ENCODE peak calls at places on chromosome 2, in eight cellular contexts. Y is brain microvascular endothelial cell; G is epithelial cell of esophagus; U is fibroblast of lung; Z is kidney; A is GM23338; L is Panc1; V is activated CD8-positive, alpha-beta T cell treated with anti-CD3 and anti-CD28 coated beads for 36 hours. H is an unnamed sample.

GRCh38 chr2:43193996-43194869 is 32.2 kb downstream of the ZFP36L2 start:
- DNase-seq in Y (no peak), G (no peak), U (no peak), Z (no peak), A (no peak), L (no peak), V (no peak), H (no peak)

GRCh38 chr2:8456149-8457091 is 225.4 kb upstream of the ID2 start:
- DNase-seq in Y (no peak), G (no peak), U (no peak), Z (no peak), A (peak), L (no peak), V (peak), H (no peak)

GRCh38 chr2:63698825-63699548 is 110.2 kb downstream of the MDH1 start:
- DNase-seq in Y (peak), G (peak), U (peak), Z (peak), A (peak), L (peak), V (no peak), H (no peak)

GRCh38 chr2:238558456-238559099 is 131.9 kb downstream of the ASB1 start:
- DNase-seq in Y (no peak), G (no peak), U (no peak), Z (peak), A (no peak), L (no peak), V (no peak), H (no peak)

GRCh38 chr2:42171396-42171971 is 2.3 kb downstream of the EML4 start:
- DNase-seq in Y (no peak), G (no peak), U (peak), Z (no peak), A (peak), L (no peak), V (no peak), H (no peak)

GRCh38 chr2:230870544-230871360 is 6.0 kb downstream of the ITM2C start:
- DNase-seq in Y (no peak), G (no peak), U (peak), Z (no peak), A (no peak), L (no peak), V (no peak), H (no peak)

GRCh38 chr2:20623241-20623640 is 27.7 kb downstream of the HS1BP3 start:
- DNase-seq in Y (no peak), G (no peak), U (no peak), Z (peak), A (no peak), L (no peak), V (no peak), H (no peak)

GRCh38 chr2:152386266-152386665 is 51.3 kb downstream of the FMNL2 start:
- DNase-seq in Y (no peak), G (no peak), U (no peak), Z (no peak), A (no peak), L (no peak), V (no peak), H (no peak)

GRCh38 chr2:212935749-212936148 is 215.7 kb downstream of the IKZF2 start:
- DNase-seq in Y (no peak), G (peak), U (no peak), Z (no peak), A (no peak), L (no peak), V (no peak), H (no peak)

GRCh38 chr2:96264656-96265348 is 995 bp downstream of the TMEM127 start:
- DNase-seq in Y (peak), G (peak), U (peak), Z (peak), A (peak), L (no peak), V (peak), H (peak)

GRCh38 chr2:217555075-217555876 is 447.5 kb downstream of the TNS1 start:
- DNase-seq in Y (no peak), G (no peak), U (peak), Z (peak), A (peak), L (no peak), V (peak), H (no peak)

GRCh38 chr2:8575011-8575750 is 106.7 kb upstream of the ID2 start:
- DNase-seq in Y (no peak), G (no peak), U (peak), Z (no peak), A (no peak), L (no peak), V (peak), H (no peak)

GRCh38 chr2:202376460-202377307 is 557 bp downstream of the BMPR2 start:
- DNase-seq in Y (no peak), G (peak), U (no peak), Z (peak), A (peak), L (no peak), V (peak), H (peak)

GRCh38 chr2:42238644-42239288 is 69.6 kb downstream of the EML4 start:
- DNase-seq in Y (no peak), G (peak), U (no peak), Z (no peak), A (peak), L (peak), V (peak), H (no peak)

GRCh38 chr2:157880927-157881326 is 4.8 kb upstream of the ACVR1 start:
- DNase-seq in Y (no peak), G (peak), U (no peak), Z (no peak), A (no peak), L (no peak), V (no peak), H (no peak)

GRCh38 chr2:159090514-159091201 is 122.2 kb downstream of the TANC1 start:
- DNase-seq in Y (no peak), G (peak), U (peak), Z (peak), A (no peak), L (no peak), V (no peak), H (no peak)

GRCh38 chr2:118658581-118659248 is 188.7 kb downstream of the EN1 start:
- DNase-seq in Y (no peak), G (no peak), U (no peak), Z (no peak), A (no peak), L (no peak), V (no peak), H (no peak)

GRCh38 chr2:170972508-170973224 is 43.6 kb downstream of the GORASP2 start:
- DNase-seq in Y (no peak), G (no peak), U (peak), Z (no peak), A (no peak), L (no peak), V (no peak), H (no peak)

GRCh38 chr2:20411361-20411894 is 35.4 kb upstream of the RHOB start:
- DNase-seq in Y (peak), G (peak), U (peak), Z (peak), A (peak), L (peak), V (peak), H (peak)

GRCh38 chr2:144524190-144524957 is 4.5 kb upstream of the ZEB2 start:
- DNase-seq in Y (no peak), G (no peak), U (peak), Z (peak), A (peak), L (no peak), V (peak), H (peak)

GRCh38 chr2:237191693-237192076 is 106.0 kb downstream of the COPS8 start:
- DNase-seq in Y (no peak), G (no peak), U (no peak), Z (peak), A (no peak), L (no peak), V (no peak), H (no peak)

GRCh38 chr2:186330050-186330449 is 156.0 kb upstream of the ZC3H15 start:
- DNase-seq in Y (no peak), G (no peak), U (no peak), Z (no peak), A (no peak), L (no peak), V (no peak), H (no peak)

GRCh38 chr2:139778732-139779131 is 998.5 kb upstream of the NXPH2 start:
- DNase-seq in Y (no peak), G (no peak), U (no peak), Z (no peak), A (no peak), L (no peak), V (no peak), H (no peak)

GRCh38 chr2:104897515-104898184 is 43.7 kb downstream of the POU3F3 start:
- DNase-seq in Y (no peak), G (peak), U (peak), Z (no peak), A (no peak), L (no peak), V (no peak), H (no peak)

GRCh38 chr2:44833123-44834069 is 108.1 kb upstream of the SIX3 start:
- DNase-seq in Y (peak), G (peak), U (peak), Z (no peak), A (no peak), L (no peak), V (no peak), H (no peak)

GRCh38 chr2:240886678-240887574 is 9.0 kb downstream of the MAB21L4 start:
- DNase-seq in Y (no peak), G (no peak), U (no peak), Z (peak), A (no peak), L (no peak), V (no peak), H (no peak)

GRCh38 chr2:65027611-65028244 is 28.5 kb upstream of the CEP68 start:
- DNase-seq in Y (peak), G (no peak), U (no peak), Z (no peak), A (no peak), L (no peak), V (no peak), H (no peak)

GRCh38 chr2:103401621-103402020 is 639.8 kb downstream of the TMEM182 start:
- DNase-seq in Y (peak), G (no peak), U (peak), Z (no peak), A (peak), L (no peak), V (no peak), H (peak)

GRCh38 chr2:197191177-197191947 is 119.2 kb downstream of the ANKRD44 start:
- DNase-seq in Y (no peak), G (peak), U (no peak), Z (no peak), A (peak), L (no peak), V (no peak), H (no peak)

GRCh38 chr2:186891219-186891621 is 42.2 kb upstream of the ZSWIM2 start:
- DNase-seq in Y (peak), G (peak), U (peak), Z (no peak), A (no peak), L (no peak), V (no peak), H (no peak)

GRCh38 chr2:953408-953807 is 2.8 kb downstream of the SNTG2 start:
- DNase-seq in Y (no peak), G (no peak), U (no peak), Z (no peak), A (no peak), L (no peak), V (no peak), H (no peak)

GRCh38 chr2:954687-955000 is 4.0 kb downstream of the SNTG2 start:
- DNase-seq in Y (no peak), G (no peak), U (no peak), Z (no peak), A (no peak), L (no peak), V (no peak), H (no peak)

GRCh38 chr2:951224-952006 is 766 bp downstream of the SNTG2 start:
- DNase-seq in Y (no peak), G (no peak), U (no peak), Z (no peak), A (peak), L (no peak), V (no peak), H (no peak)

GRCh38 chr2:955829-956731 is 5.4 kb downstream of the SNTG2 start:
- DNase-seq in Y (no peak), G (no peak), U (no peak), Z (no peak), A (peak), L (no peak), V (no peak), H (no peak)

GRCh38 chr2:953975-954686 is 3.5 kb downstream of the SNTG2 start:
- DNase-seq in Y (no peak), G (no peak), U (peak), Z (no peak), A (no peak), L (peak), V (no peak), H (no peak)
- TF ChIP-seq CTCF in Y (peak), G (no peak), U (no peak), Z (no peak), A (no peak), L (peak), V (no peak), H (peak)

DNA sequence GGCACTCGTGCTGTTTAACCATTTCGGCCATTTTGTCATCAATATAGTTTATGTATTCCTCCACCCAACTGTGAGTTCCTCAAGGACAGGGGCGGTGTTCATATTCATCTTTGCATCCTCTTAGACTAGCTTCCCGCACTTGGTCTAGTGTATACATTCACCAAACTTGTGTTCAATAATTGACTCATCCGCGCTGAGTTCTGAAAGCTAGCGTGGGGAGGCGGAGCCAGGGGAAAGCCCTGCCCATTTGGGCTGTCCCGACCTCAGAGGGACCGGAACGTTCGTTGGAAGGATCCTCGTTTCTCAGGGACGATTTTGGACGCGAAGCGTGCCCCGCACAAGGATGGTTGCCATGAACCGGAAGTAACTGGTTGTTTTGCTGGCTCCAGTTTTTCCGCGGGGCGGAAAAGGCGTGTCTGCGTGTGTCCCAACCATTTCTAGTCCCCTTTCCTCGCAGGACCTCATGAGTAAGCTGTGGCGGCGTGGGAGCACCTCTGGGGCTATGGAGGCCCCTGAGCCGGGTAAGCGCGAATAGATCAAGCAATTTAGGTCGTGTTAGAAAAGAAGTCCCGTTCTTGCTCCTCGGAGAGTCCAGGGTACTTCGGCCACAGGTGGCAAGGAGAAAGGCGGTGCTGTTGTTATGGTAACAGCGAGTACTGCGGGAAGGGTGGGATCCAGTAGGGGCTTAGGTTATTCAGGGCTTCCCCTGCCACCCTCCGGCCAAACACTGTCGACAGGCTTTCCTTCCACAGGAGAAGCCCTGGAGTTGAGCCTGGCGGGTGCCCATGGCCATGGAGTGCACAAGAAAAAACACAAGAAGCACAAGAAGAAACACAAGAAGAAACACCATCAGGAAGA is at the start of gene INO80B:
- DNase-seq in Y (peak), G (peak), U (peak), Z (peak), A (peak), L (peak), V (peak), H (peak)
- TF ChIP-seq CTCF in Y (no peak), G (no peak), U (no peak), Z (no peak), A (no peak), L (no peak), V (no peak), H (peak)

DNA sequence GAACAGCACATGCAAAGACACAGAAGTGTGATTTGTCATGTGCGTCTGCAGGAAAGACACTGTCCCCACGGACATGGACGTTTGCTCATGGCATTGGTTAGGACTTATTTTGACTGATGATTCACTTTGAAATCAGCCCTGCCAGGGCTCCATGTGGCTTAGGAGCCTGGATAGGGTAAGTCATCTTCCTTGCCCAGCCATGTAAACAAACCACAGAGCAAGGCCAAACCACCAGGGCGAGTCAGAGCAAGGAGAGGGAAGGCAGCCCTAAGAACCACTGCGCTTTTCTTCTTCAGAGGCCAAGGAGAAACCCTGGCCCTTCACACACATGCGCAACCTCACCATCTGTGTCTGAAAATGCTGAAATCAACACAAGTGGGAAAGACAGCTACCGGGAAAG is 88.8 kb downstream of the GFPT1 start:
- DNase-seq in Y (peak), G (peak), U (peak), Z (no peak), A (no peak), L (peak), V (no peak), H (no peak)
- TF ChIP-seq CTCF in Y (peak), G (peak), U (no peak), Z (no peak), A (no peak), L (no peak), V (no peak), H (no peak)

GRCh38 chr2:2116657-2117056 is 214.4 kb downstream of the MYT1L start:
- DNase-seq in Y (no peak), G (no peak), U (no peak), Z (no peak), A (no peak), L (no peak), V (no peak), H (no peak)

GRCh38 chr2:2108756-2109155 is 222.3 kb downstream of the MYT1L start:
- DNase-seq in Y (no peak), G (no peak), U (no peak), Z (no peak), A (no peak), L (no peak), V (no peak), H (no peak)

GRCh38 chr2:2109186-2109585 is 221.9 kb downstream of the MYT1L start:
- DNase-seq in Y (no peak), G (no peak), U (no peak), Z (no peak), A (no peak), L (no peak), V (no peak), H (no peak)

GRCh38 chr2:2114745-2115245 is 216.3 kb downstream of the MYT1L start:
- DNase-seq in Y (no peak), G (no peak), U (no peak), Z (no peak), A (no peak), L (no peak), V (no peak), H (no peak)

GRCh38 chr2:2112416-2113131 is 218.5 kb downstream of the MYT1L start:
- DNase-seq in Y (no peak), G (no peak), U (no peak), Z (no peak), A (no peak), L (no peak), V (no peak), H (no peak)
- TF ChIP-seq CTCF in Y (no peak), G (no peak), U (no peak), Z (no peak), A (no peak), L (no peak), V (no peak), H (no peak)

H was measured in neural crest cell.